ENCODE peak calls at places on chromosomes 5 and 9, in four cellular contexts. P, R, G and T are unnamed samples.

GRCh38 chr5:180074462-180074861 is 2.9 kb upstream of the RNF130 start:
- DNase-seq in G (no peak), R (no peak), P (no peak), T (no peak)

GRCh38 chr9:129697956-129698757 is 32.7 kb downstream of the PRRX2 start:
- DNase-seq in R (no peak), P (no peak), G (no peak), T (no peak)

GRCh38 chr5:147310059-147310704 is 75.4 kb downstream of the STK32A start:
- DNase-seq in R (no peak), G (no peak), P (no peak), T (no peak)

GRCh38 chr5:180259260-180259611 is 32.6 kb downstream of the MAPK9 start:
- DNase-seq in P (no peak), G (no peak), R (no peak), T (no peak)

GRCh38 chr9:135517407-135517822 is 3.8 kb upstream of the LCN1 start:
- DNase-seq in R (no peak), P (no peak), G (no peak), T (no peak)

GRCh38 chr5:179324760-179325295 is 20.4 kb downstream of the ADAMTS2 start:
- DNase-seq in G (no peak), P (no peak), R (no peak), T (no peak)

GRCh38 chr9:3698531-3698930 is 172.7 kb upstream of the RFX3 start:
- DNase-seq in G (no peak), P (no peak), R (no peak), T (no peak)

GRCh38 chr5:129945779-129946270 is 41.6 kb downstream of the CHSY3 start:
- DNase-seq in R (no peak), P (no peak), G (no peak), T (no peak)

GRCh38 chr9:105062222-105062850 is 134.4 kb upstream of the ABCA1 start:
- DNase-seq in P (no peak), R (no peak), G (no peak), T (no peak)

GRCh38 chr5:179860301-179860700 is 1.7 kb upstream of the MRNIP start:
- DNase-seq in P (no peak), R (no peak), G (no peak), T (no peak)

GRCh38 chr9:133460405-133461175 is 812 bp downstream of the CACFD1 start:
- DNase-seq in P (peak; percentile 97), R (no peak), G (peak; percentile 41), T (no peak)

GRCh38 chr5:33322632-33323031 is 118.1 kb upstream of the TARS1 start:
- DNase-seq in R (no peak), P (no peak), G (no peak), T (no peak)

GRCh38 chr5:170154744-170155143 is 49.0 kb downstream of the FOXI1 start:
- DNase-seq in R (no peak), G (peak; percentile 9), P (no peak), T (no peak)
- TF ChIP-seq BHLHE40 in R (no peak), G (no peak), P (no peak), T (no peak)

GRCh38 chr5:138789771-138790242 is 36.6 kb downstream of the CTNNA1 start:
- DNase-seq in R (no peak), G (peak; percentile 62), P (peak; percentile 52), T (peak; percentile 61)
- TF ChIP-seq FOXM1 in R (no peak), G (no peak), P (no peak), T (no peak)

DNA sequence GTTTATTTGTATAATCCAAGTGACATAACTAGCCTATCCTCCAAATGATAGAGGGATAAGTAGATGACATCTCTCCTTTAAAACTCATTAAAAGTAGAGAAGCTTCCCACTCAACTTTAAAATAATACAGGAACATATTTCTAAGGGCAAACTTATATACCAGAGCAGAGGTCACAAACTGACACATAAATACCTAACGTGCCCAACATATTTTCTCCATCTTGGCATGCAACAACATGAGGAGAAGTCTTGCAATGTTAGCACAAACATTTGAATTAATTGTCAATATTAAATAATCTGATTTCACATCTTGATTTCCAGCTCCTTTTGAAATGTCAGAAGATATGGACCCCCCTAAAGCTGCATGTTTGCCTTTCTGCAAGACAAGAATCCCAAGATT is 335.0 kb downstream of the DEPDC1B start:
- DNase-seq in R (no peak), P (no peak), G (no peak), T (no peak)
- TF ChIP-seq BHLHE40 in R (no peak), P (no peak), G (no peak), T (no peak)

DNA sequence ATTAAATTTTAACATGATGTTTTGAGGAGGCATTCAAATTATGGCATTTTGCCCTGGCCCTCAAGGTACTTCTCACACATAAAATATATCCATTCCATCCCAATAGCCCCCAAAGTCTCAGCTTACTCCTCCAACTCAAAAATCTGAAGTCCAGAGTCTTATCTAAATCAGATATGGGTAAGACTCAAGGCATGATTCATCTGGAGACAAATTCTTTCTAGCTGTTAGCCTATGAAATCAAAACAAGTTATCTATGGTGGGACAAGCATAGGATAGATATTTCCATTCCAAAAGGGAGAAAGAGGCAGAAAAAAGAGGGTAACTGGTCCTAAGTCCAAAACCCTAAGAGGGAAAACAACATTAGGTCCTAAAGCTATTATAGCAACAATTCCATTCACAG is 408.4 kb downstream of the ZNF608 start:
- DNase-seq in G (no peak), P (no peak), R (no peak), T (no peak)
- TF ChIP-seq FOXM1 in G (no peak), P (no peak), R (no peak), T (no peak)

DNA sequence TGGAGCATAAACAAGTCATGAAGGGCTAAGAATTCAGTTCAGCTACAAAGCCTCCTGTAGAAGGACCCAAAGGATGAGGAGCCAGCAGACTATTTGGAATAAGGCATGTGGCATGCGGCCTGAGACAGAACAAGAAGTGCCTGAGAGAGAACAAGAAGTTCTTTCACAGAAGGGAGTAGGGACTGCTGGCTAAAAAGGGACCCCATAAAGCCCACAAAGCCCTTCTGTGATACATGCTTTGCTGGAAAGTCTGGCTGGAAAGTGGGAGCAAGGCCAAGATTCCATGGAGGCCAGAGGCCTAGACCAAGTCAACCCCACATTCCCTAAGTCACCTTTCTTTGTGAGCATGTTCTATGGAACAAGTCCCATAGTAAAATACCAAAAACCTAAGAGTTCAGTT is 35.9 kb upstream of the UBAP2 start:
- DNase-seq in R (no peak), P (no peak), G (no peak), T (no peak)
- TF ChIP-seq BHLHE40 in R (no peak), P (no peak), G (no peak), T (no peak)

DNA sequence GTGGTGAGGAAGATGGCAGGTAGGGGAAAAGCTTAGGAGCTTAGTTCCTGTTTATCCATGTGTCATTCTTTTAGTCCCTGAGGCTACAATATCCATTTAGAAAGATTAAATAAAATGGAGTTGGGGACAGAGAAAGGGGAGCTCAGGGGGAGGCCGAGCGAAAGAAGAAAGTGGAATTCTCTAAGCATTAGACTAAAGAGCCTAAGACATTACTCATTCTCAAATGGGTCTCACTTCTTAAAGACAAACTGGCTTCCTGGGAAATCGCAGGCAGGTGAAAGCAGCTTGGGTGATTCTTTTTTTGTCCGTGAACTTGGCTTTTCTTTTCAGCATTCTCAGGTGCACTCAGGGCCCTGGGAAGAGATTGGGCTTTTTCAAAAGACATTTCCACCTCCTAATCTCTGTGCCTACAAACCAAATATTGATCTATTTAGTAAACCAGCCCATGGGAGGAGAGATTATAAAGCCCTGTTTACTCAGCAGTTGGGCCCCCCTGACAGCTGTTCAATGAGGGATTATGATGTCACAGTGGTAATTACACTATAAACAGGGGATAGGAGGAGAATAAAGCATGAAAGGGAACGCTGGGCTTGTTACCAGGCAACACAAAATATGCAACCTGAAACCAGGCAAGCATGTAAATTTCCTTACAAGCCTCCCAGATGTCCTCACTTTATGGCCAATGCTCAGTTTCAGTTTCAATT is 584.0 kb downstream of the ACTL7B start:
- DNase-seq in R (no peak), G (no peak), P (peak; percentile 29), T (peak; percentile 46)
- TF ChIP-seq FOXM1 in R (no peak), G (no peak), P (no peak), T (no peak)

GRCh38 chr5:158155811-158156495 is 297.0 kb upstream of the CLINT1 start:
- DNase-seq in R (no peak), P (no peak), G (no peak), T (no peak)
- TF ChIP-seq BHLHE40 in R (no peak), P (no peak), G (no peak), T (no peak)

GRCh38 chr9:131402738-131403492 is 9.0 kb downstream of the PRRC2B start:
- DNase-seq in R (no peak), G (no peak), P (peak; percentile 93), T (no peak)
- TF ChIP-seq FOXM1 in R (no peak), G (no peak), P (no peak), T (no peak)

GRCh38 chr9:19999491-20000057 is 210.7 kb upstream of the SLC24A2 start:
- DNase-seq in P (no peak), R (peak; percentile 92), G (no peak), T (no peak)
- TF ChIP-seq BHLHE40 in P (no peak), R (no peak), G (no peak), T (no peak)

GRCh38 chr5:113489299-113489698 is 1.0 kb upstream of the MCC start:
- DNase-seq in G (no peak), R (no peak), P (peak; percentile 57), T (no peak)

GRCh38 chr5:113487411-113487778 is 858 bp downstream of the MCC start:
- DNase-seq in P (no peak), R (no peak), G (no peak), T (peak; percentile 41)

GRCh38 chr5:113490317-113490716 is 2.1 kb upstream of the MCC start:
- DNase-seq in G (no peak), R (no peak), P (no peak), T (no peak)

GRCh38 chr5:113488645-113489184 is 462 bp upstream of the MCC start:
- DNase-seq in R (no peak), P (no peak), G (no peak), T (no peak)

GRCh38 chr5:113487779-113488644 is at the start of gene MCC:
- DNase-seq in G (no peak), R (no peak), P (peak; percentile 53), T (peak; percentile 85)
- TF ChIP-seq FOXM1 in G (no peak), R (no peak), P (no peak), T (no peak)